ENCODE peak calls at places on chromosomes 3 and 15, in eight cellular contexts. E is SK-MEL-5; W is caudate nucleus; L is T47D; X is H9; V is NCI-H2081 treated with DMSO at 0.1 percent for 48 hours; M is endothelial cell; N is activated CD4-positive, alpha-beta T cell treated with anti-CD3 and anti-CD28 coated beads for 24 hours. Q is an unnamed sample.

GRCh38 chr3:102449341-102449740 is 14.5 kb downstream of the ZPLD1 start:
- DNase-seq in E (peak), W (no peak), L (no peak), X (no peak), V (no peak), M (no peak), N (no peak), Q (no peak)

GRCh38 chr3:126114406-126115386 is 30.8 kb upstream of the SLC41A3 start:
- DNase-seq in E (no peak), W (no peak), L (no peak), X (peak), V (no peak), M (no peak), N (no peak), Q (no peak)

GRCh38 chr15:88835646-88836045 is 32.4 kb downstream of the ACAN start:
- DNase-seq in E (no peak), W (no peak), L (no peak), X (no peak), V (no peak), M (no peak), N (no peak), Q (no peak)

GRCh38 chr3:110816008-110816407 is 255.6 kb upstream of the NECTIN3 start:
- DNase-seq in E (no peak), W (no peak), L (no peak), X (no peak), V (no peak), M (no peak), N (no peak), Q (no peak)

GRCh38 chr3:113264741-113265140 is 53.4 kb downstream of the BOC start:
- DNase-seq in E (no peak), W (no peak), L (no peak), X (no peak), V (no peak), M (no peak), N (no peak), Q (no peak)

GRCh38 chr3:25155696-25156471 is 272.2 kb upstream of the RARB start:
- DNase-seq in E (no peak), W (no peak), L (no peak), X (peak), V (no peak), M (no peak), N (no peak), Q (no peak)

GRCh38 chr3:42747581-42747980 is 25.5 kb downstream of the CCDC13 start:
- DNase-seq in E (no peak), W (no peak), L (no peak), X (peak), V (no peak), M (no peak), N (no peak), Q (no peak)

GRCh38 chr15:79682285-79682684 is 214.5 kb downstream of the MTHFS start:
- DNase-seq in E (no peak), W (no peak), L (no peak), X (no peak), V (no peak), M (no peak), N (no peak), Q (no peak)

GRCh38 chr3:186414735-186415419 is 52.8 kb upstream of the DGKG start:
- DNase-seq in E (no peak), W (no peak), L (no peak), X (no peak), V (no peak), M (no peak), N (no peak), Q (no peak)

GRCh38 chr3:186789554-186790260 is 6.3 kb downstream of the EIF4A2 start:
- DNase-seq in E (no peak), W (no peak), L (no peak), X (no peak), V (no peak), M (no peak), N (no peak), Q (no peak)

GRCh38 chr15:47736123-47736786 is 18.9 kb downstream of the SEMA6D start:
- DNase-seq in E (no peak), W (no peak), L (no peak), X (no peak), V (no peak), M (no peak), N (no peak), Q (no peak)

GRCh38 chr15:50977157-50977556 is 68.7 kb downstream of the AP4E1 start:
- DNase-seq in E (no peak), W (no peak), L (no peak), X (no peak), V (no peak), M (no peak), N (no peak), Q (no peak)

GRCh38 chr15:35038655-35039534 is 46.2 kb downstream of the NANOGP8 start:
- DNase-seq in E (no peak), W (no peak), L (no peak), X (no peak), V (no peak), M (no peak), N (no peak), Q (no peak)

GRCh38 chr3:56339671-56340070 is 128.6 kb downstream of the ERC2 start:
- DNase-seq in E (no peak), W (no peak), L (no peak), X (no peak), V (no peak), M (no peak), N (no peak), Q (no peak)

GRCh38 chr15:64472161-64472560 is 11.8 kb downstream of the ZNF609 start:
- DNase-seq in E (no peak), W (no peak), L (no peak), X (no peak), V (no peak), M (no peak), N (no peak), Q (no peak)

GRCh38 chr15:63372018-63372705 is 9.5 kb downstream of the CA12 start:
- DNase-seq in E (no peak), W (no peak), L (no peak), X (no peak), V (no peak), M (no peak), N (no peak), Q (no peak)

GRCh38 chr3:182482692-182483091 is 310.6 kb upstream of the ATP11B start:
- DNase-seq in E (no peak), W (no peak), L (no peak), X (no peak), V (peak), M (no peak), N (no peak), Q (no peak)

GRCh38 chr15:91263632-91264477 is 163.8 kb downstream of the SV2B start:
- DNase-seq in E (no peak), W (no peak), L (peak), X (no peak), V (no peak), M (no peak), N (no peak), Q (no peak)

GRCh38 chr3:67896130-67896529 is 241.7 kb upstream of the SUCLG2 start:
- DNase-seq in E (no peak), W (no peak), L (no peak), X (no peak), V (no peak), M (no peak), N (no peak), Q (no peak)

GRCh38 chr3:171982829-171983228 is 56.5 kb upstream of the FNDC3B start:
- DNase-seq in E (no peak), W (no peak), L (no peak), X (no peak), V (no peak), M (no peak), N (no peak), Q (no peak)

GRCh38 chr15:87672309-87672897 is 584.1 kb downstream of the NTRK3 start:
- DNase-seq in E (peak), W (no peak), L (peak), X (peak), V (no peak), M (peak), N (no peak), Q (no peak)

GRCh38 chr15:72796210-72796514 is 12.6 kb upstream of the ADPGK start:
- DNase-seq in E (peak), W (no peak), L (no peak), X (no peak), V (no peak), M (no peak), N (no peak), Q (no peak)

GRCh38 chr3:130414457-130414856 is 69.0 kb downstream of the COL6A5 start:
- DNase-seq in E (no peak), W (no peak), L (no peak), X (no peak), V (no peak), M (no peak), N (no peak), Q (no peak)

GRCh38 chr3:102745881-102746280 is 311.1 kb downstream of the ZPLD1 start:
- DNase-seq in E (peak), W (no peak), L (peak), X (no peak), V (no peak), M (no peak), N (no peak), Q (no peak)

GRCh38 chr3:133437391-133438093 is 37.7 kb downstream of the BFSP2 start:
- DNase-seq in E (peak), W (no peak), L (peak), X (no peak), V (peak), M (no peak), N (no peak), Q (no peak)

GRCh38 chr3:170622369-170623159 is 36.7 kb upstream of the SLC7A14 start:
- DNase-seq in E (no peak), W (peak), L (no peak), X (no peak), V (no peak), M (no peak), N (no peak), Q (no peak)

GRCh38 chr15:35491173-35491572 is 54.8 kb downstream of the DPH6 start:
- DNase-seq in E (no peak), W (no peak), L (no peak), X (no peak), V (no peak), M (no peak), N (no peak), Q (no peak)

GRCh38 chr15:80518522-80518921 is 114.3 kb downstream of the ARNT2 start:
- DNase-seq in E (peak), W (no peak), L (no peak), X (no peak), V (no peak), M (no peak), N (no peak), Q (no peak)

GRCh38 chr3:140363801-140364200 is 314.1 kb upstream of the TRIM42 start:
- DNase-seq in E (no peak), W (no peak), L (no peak), X (no peak), V (peak), M (no peak), N (no peak), Q (no peak)

GRCh38 chr3:72739521-72740466 is 108.5 kb downstream of the SHQ1 start:
- DNase-seq in E (no peak), W (no peak), L (peak), X (no peak), V (no peak), M (no peak), N (no peak), Q (no peak)

GRCh38 chr3:170907519-170908234 is 760 bp downstream of the EIF5A2 start:
- DNase-seq in E (peak), W (no peak), L (no peak), X (no peak), V (no peak), M (peak), N (no peak), Q (no peak)

GRCh38 chr3:43870844-43871626 is 180.3 kb downstream of the ABHD5 start:
- DNase-seq in E (no peak), W (no peak), L (no peak), X (peak), V (no peak), M (no peak), N (no peak), Q (no peak)

GRCh38 chr3:104032283-104032682 is 1334.4 kb upstream of the ALCAM start:
- DNase-seq in E (no peak), W (no peak), L (peak), X (no peak), V (no peak), M (no peak), N (no peak), Q (no peak)

GRCh38 chr3:69200384-69201068 is 78.1 kb upstream of the LMOD3 start:
- DNase-seq in E (no peak), W (peak), L (peak), X (no peak), V (no peak), M (no peak), N (peak), Q (no peak)

GRCh38 chr3:21170964-21171363 is 580.0 kb downstream of the ZNF385D start:
- DNase-seq in E (peak), W (no peak), L (no peak), X (peak), V (no peak), M (peak), N (no peak), Q (no peak)

Q was measured in cerebellar nuclear complex.